ENCODE peak calls at places on chromosomes 6 and 20, in five cellular contexts. E, M, A, J and G are unnamed samples.

GRCh38 chr6:20447157-20447556 is 45.5 kb downstream of the E2F3 start:
- DNase-seq in E (no peak), M (no peak), A (no peak), J (no peak), G (no peak)

GRCh38 chr6:107956586-107957164 is 1.3 kb downstream of the SEC63 start:
- DNase-seq in E (no peak), M (no peak), A (no peak), J (no peak), G (no peak)

GRCh38 chr20:49424536-49424935 is 57.9 kb downstream of the KCNB1 start:
- DNase-seq in E (no peak), M (no peak), A (no peak), J (no peak), G (no peak)

GRCh38 chr20:10536531-10536930 is 101.4 kb downstream of the SLX4IP start:
- DNase-seq in E (peak), M (no peak), A (no peak), J (no peak), G (no peak)

GRCh38 chr6:22829070-22829469 is 259.7 kb downstream of the HDGFL1 start:
- DNase-seq in E (no peak), M (no peak), A (no peak), J (no peak), G (no peak)

GRCh38 chr6:1745814-1746213 is 136.1 kb downstream of the FOXC1 start:
- DNase-seq in E (no peak), M (no peak), A (no peak), J (no peak), G (no peak)

GRCh38 chr6:123619156-123619555 is 17.6 kb downstream of the TRDN start:
- DNase-seq in E (no peak), M (no peak), A (no peak), J (no peak), G (no peak)

GRCh38 chr20:23147964-23148720 is 62.0 kb upstream of the CD93 start:
- DNase-seq in E (peak), M (peak), A (no peak), J (peak), G (peak)

GRCh38 chr6:39218868-39219567 is 10.3 kb downstream of the KCNK5 start:
- DNase-seq in E (no peak), M (no peak), A (no peak), J (no peak), G (no peak)

GRCh38 chr6:30260036-30260504 is 46.9 kb upstream of the TRIM26 start:
- DNase-seq in E (no peak), M (no peak), A (no peak), J (no peak), G (peak)

GRCh38 chr6:79947191-79948173 is at the start of gene ELOVL4:
- DNase-seq in E (no peak), M (peak), A (peak), J (peak), G (peak)

GRCh38 chr6:116881236-116881635 is 4.2 kb downstream of the RFX6 start:
- DNase-seq in E (no peak), M (no peak), A (no peak), J (no peak), G (no peak)
- TF ChIP-seq CTCF in E (peak), M (peak), A (no peak), J (no peak), G (peak)

GRCh38 chr6:158411998-158412397 is 99.7 kb downstream of the TULP4 start:
- DNase-seq in E (peak), M (no peak), A (no peak), J (no peak), G (no peak)

GRCh38 chr6:158408013-158408412 is 95.7 kb downstream of the TULP4 start:
- DNase-seq in E (no peak), M (no peak), A (no peak), J (no peak), G (no peak)

GRCh38 chr6:158408552-158409130 is 96.4 kb downstream of the TULP4 start:
- DNase-seq in E (no peak), M (no peak), A (peak), J (peak), G (peak)

GRCh38 chr6:158410784-158411183 is 98.5 kb downstream of the TULP4 start:
- DNase-seq in E (no peak), M (no peak), A (no peak), J (no peak), G (no peak)

GRCh38 chr6:158409451-158409850 is 97.2 kb downstream of the TULP4 start:
- DNase-seq in E (no peak), M (no peak), A (peak), J (no peak), G (no peak)
- H3K27ac ChIP-seq in E (no peak), M (no peak), A (no peak), J (no peak), G (no peak)

GRCh38 chr20:62537649-62538292 is 62.0 kb upstream of the GATA5 start:
- DNase-seq in E (no peak), M (no peak), A (no peak), J (no peak), G (no peak)
- H3K4me3 ChIP-seq in E (no peak), M (no peak), A (no peak), J (no peak), G (no peak)

GRCh38 chr20:50506270-50506579 is 4.0 kb upstream of the PTPN1 start:
- DNase-seq in E (no peak), M (no peak), A (no peak), J (no peak), G (no peak)
- TF ChIP-seq CTCF in E (no peak), M (no peak), A (no peak), J (no peak), G (no peak)

GRCh38 chr20:1830240-1830639 is 65.0 kb upstream of the SIRPA start:
- DNase-seq in E (peak), M (no peak), A (peak), J (no peak), G (no peak)

GRCh38 chr20:1829531-1829930 is 65.7 kb upstream of the SIRPA start:
- DNase-seq in E (no peak), M (no peak), A (no peak), J (no peak), G (no peak)

GRCh38 chr20:1827974-1828785 is 67.0 kb upstream of the SIRPA start:
- DNase-seq in E (peak), M (peak), A (no peak), J (no peak), G (no peak)

GRCh38 chr20:1827510-1827973 is 67.7 kb upstream of the SIRPA start:
- DNase-seq in E (no peak), M (no peak), A (no peak), J (no peak), G (no peak)

DNA sequence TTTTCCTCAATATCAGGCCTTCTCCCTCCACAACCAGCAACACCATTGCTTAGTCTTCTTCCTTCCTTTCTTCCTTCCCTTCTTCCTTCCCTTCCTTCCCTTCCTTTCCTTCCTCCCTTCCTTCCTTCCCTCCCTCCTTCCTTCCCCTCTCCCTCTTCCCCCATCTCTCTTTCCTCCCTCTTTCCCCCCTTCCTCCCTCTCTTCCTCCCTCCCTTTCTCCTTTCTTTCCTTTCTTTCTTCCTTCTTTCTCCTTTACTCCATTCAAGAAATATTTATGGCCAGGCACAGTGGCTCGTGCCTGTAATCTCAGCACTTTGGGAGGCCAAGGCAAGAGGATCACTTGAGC is 66.4 kb upstream of the SIRPA start:
- DNase-seq in E (no peak), M (no peak), A (no peak), J (no peak), G (no peak)
- H3K27ac ChIP-seq in E (peak), M (peak), A (no peak), J (peak), G (no peak)